ENCODE peak calls at places on chromosomes 5 and 9, in ten cellular contexts. Q is gastrocnemius medialis; P is posterior cingulate gyrus; E is kidney glomerular epithelial cell; X is stimulated activated CD8-positive, alpha-beta memory T cell treated with anti-CD3 and anti-CD28 coated beads, Interleukin-15, amount 100 ng/mL, for 1 hour; B is PC-9; U is uterus; W is SK-N-SH; S is WTC11; N is stimulated activated CD4-positive, alpha-beta T cell treated with anti-CD3 and anti-CD28 coated beads, Interleukin-2, amount 100 ng/mL, for 24 hours. T is an unnamed sample.

GRCh38 chr5:127562252-127562651 is 44.8 kb downstream of the PRRC1 start:
- DNase-seq in Q (peak), P (no peak), E (no peak), X (no peak), B (no peak), U (no peak), W (peak), S (peak), N (no peak), T (no peak)

GRCh38 chr9:6243746-6244145 is 28.1 kb downstream of the IL33 start:
- DNase-seq in Q (no peak), P (no peak), E (no peak), X (no peak), B (no peak), U (no peak), W (no peak), S (no peak), N (no peak), T (no peak)

GRCh38 chr9:128742401-128742800 is 18.5 kb upstream of the ZDHHC12 start:
- DNase-seq in Q (no peak), P (no peak), E (no peak), X (no peak), B (no peak), U (no peak), W (no peak), S (peak), N (no peak), T (no peak)

GRCh38 chr9:78023003-78023741 is 8.4 kb downstream of the GNAQ start:
- DNase-seq in Q (no peak), P (no peak), E (peak), X (no peak), B (no peak), U (no peak), W (no peak), S (no peak), N (no peak), T (no peak)

GRCh38 chr5:1745806-1746370 is 53.7 kb downstream of the MRPL36 start:
- DNase-seq in Q (no peak), P (peak), E (no peak), X (no peak), B (no peak), U (peak), W (no peak), S (peak), N (no peak), T (no peak)

GRCh38 chr5:60540855-60541805 is 158.8 kb downstream of the DEPDC1B start:
- DNase-seq in Q (no peak), P (peak), E (no peak), X (no peak), B (no peak), U (no peak), W (no peak), S (no peak), N (no peak), T (no peak)

GRCh38 chr9:21568484-21568883 is 86.4 kb upstream of the IFNE start:
- DNase-seq in Q (no peak), P (no peak), E (no peak), X (no peak), B (no peak), U (no peak), W (no peak), S (no peak), N (no peak), T (no peak)

GRCh38 chr5:14775857-14776256 is 95.7 kb downstream of the ANKH start:
- DNase-seq in Q (no peak), P (peak), E (no peak), X (no peak), B (peak), U (no peak), W (no peak), S (no peak), N (no peak), T (no peak)

GRCh38 chr5:170633235-170634041 is 129.6 kb downstream of the KCNIP1 start:
- DNase-seq in Q (peak), P (no peak), E (peak), X (no peak), B (peak), U (peak), W (peak), S (peak), N (no peak), T (peak)